ENCODE peak calls at places on chromosomes 7 and 10, in four cellular contexts. R, L, E and D are unnamed samples.

GRCh38 chr10:36720931-36721330 is 404.5 kb upstream of the ANKRD30A start:
- DNase-seq in R (no peak), L (no peak), E (no peak), D (no peak)

GRCh38 chr7:106947244-106947728 is 82.2 kb downstream of the PIK3CG start:
- DNase-seq in R (peak), L (peak), E (peak), D (peak)

GRCh38 chr10:77542860-77543259 is 94.7 kb downstream of the KCNMA1 start:
- DNase-seq in R (no peak), L (no peak), E (no peak), D (no peak)

GRCh38 chr7:85287126-85287825 is 100.4 kb upstream of the SEMA3D start:
- DNase-seq in R (no peak), L (no peak), E (no peak), D (no peak)

GRCh38 chr10:8049874-8050560 is 4.5 kb upstream of the GATA3 start:
- DNase-seq in R (peak), L (no peak), E (no peak), D (no peak)

GRCh38 chr7:48059706-48060105 is 24.4 kb downstream of the C7orf57 start:
- DNase-seq in R (no peak), L (no peak), E (no peak), D (no peak)

GRCh38 chr10:69145329-69145728 is 21.4 kb downstream of the VPS26A start:
- DNase-seq in R (no peak), L (no peak), E (no peak), D (no peak)

GRCh38 chr7:139702313-139702731 is 75.5 kb downstream of the HIPK2 start:
- DNase-seq in R (no peak), L (no peak), E (peak), D (no peak)

GRCh38 chr10:94546058-94546595 is 539 bp downstream of the HELLS start:
- DNase-seq in R (peak), L (peak), E (no peak), D (no peak)

GRCh38 chr10:15200626-15201025 is 32.1 kb upstream of the NMT2 start:
- DNase-seq in R (peak), L (no peak), E (no peak), D (no peak)

GRCh38 chr10:13750299-13751190 is 163.8 kb downstream of the PRPF18 start:
- DNase-seq in R (no peak), L (no peak), E (no peak), D (no peak)

GRCh38 chr7:491958-492713 is 27.5 kb downstream of the PDGFA start:
- DNase-seq in R (no peak), L (no peak), E (no peak), D (no peak)

GRCh38 chr7:157310676-157311185 is 26.1 kb upstream of the DNAJB6 start:
- DNase-seq in R (no peak), L (no peak), E (no peak), D (no peak)

GRCh38 chr7:94907420-94908203 is at the start of gene PPP1R9A:
- DNase-seq in R (peak), L (no peak), E (peak), D (no peak)

GRCh38 chr10:126088144-126088543 is 191.8 kb downstream of the FANK1 start:
- DNase-seq in R (no peak), L (no peak), E (no peak), D (no peak)

GRCh38 chr10:133264455-133264854 is 12.2 kb downstream of the ADAM8 start:
- DNase-seq in R (no peak), L (no peak), E (peak), D (no peak)

GRCh38 chr10:62661143-62661542 is 143.4 kb upstream of the ADO start:
- DNase-seq in R (no peak), L (no peak), E (no peak), D (no peak)

GRCh38 chr10:92699518-92700272 is 9.9 kb downstream of the HHEX start:
- DNase-seq in R (peak), L (peak), E (peak), D (no peak)

GRCh38 chr7:8597565-8597964 is 164.2 kb downstream of the NXPH1 start:
- DNase-seq in R (no peak), L (no peak), E (no peak), D (no peak)

GRCh38 chr7:24864214-24864817 is 107.1 kb upstream of the GSDME start:
- DNase-seq in R (no peak), L (peak), E (no peak), D (no peak)

GRCh38 chr7:2299131-2299829 is 15.0 kb downstream of the SNX8 start:
- DNase-seq in R (no peak), L (no peak), E (no peak), D (no peak)

GRCh38 chr7:127927339-127927679 is 103.9 kb downstream of the LRRC4 start:
- DNase-seq in R (no peak), L (no peak), E (no peak), D (no peak)

GRCh38 chr7:30352169-30352568 is 67.8 kb downstream of the ZNRF2 start:
- DNase-seq in R (no peak), L (no peak), E (no peak), D (no peak)

GRCh38 chr7:113698556-113699220 is 220.1 kb downstream of the PPP1R3A start:
- DNase-seq in R (no peak), L (peak), E (no peak), D (peak)

GRCh38 chr10:24618401-24618800 is 105.3 kb downstream of the ARHGAP21 start:
- DNase-seq in R (no peak), L (no peak), E (no peak), D (no peak)

GRCh38 chr10:27857616-27858015 is 112.0 kb upstream of the MKX start:
- DNase-seq in R (no peak), L (no peak), E (no peak), D (no peak)
- TF ChIP-seq EP300 in R (no peak), L (no peak), E (no peak), D (no peak)

GRCh38 chr10:97596101-97597055 is 6.9 kb downstream of the C10orf62 start:
- DNase-seq in R (peak), L (peak), E (no peak), D (peak)
- TF ChIP-seq POLR2A in R (no peak), L (no peak), E (no peak), D (no peak)

DNA sequence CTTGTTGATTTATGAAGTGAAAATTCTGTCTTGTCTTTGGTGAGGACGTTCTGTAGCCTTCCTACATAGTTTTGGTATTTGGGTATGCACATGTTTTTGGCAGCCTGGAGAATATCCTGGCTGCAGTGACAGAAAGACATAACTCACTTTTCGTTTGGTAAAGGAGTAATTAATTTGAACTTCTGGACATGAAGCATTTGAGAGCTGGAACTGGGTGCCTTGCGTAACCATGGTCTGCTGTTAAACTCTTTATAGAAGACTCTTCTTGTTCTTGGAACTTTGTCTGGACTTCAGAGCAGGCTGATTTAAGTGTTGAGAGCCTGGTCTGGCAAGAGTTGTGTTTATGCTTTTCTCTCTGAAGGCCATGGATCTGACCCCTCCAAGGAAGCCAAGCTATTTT is 231.3 kb downstream of the LRMDA start:
- DNase-seq in R (no peak), L (no peak), E (peak), D (peak)
- TF ChIP-seq EP300 in R (no peak), L (no peak), E (no peak), D (peak)

DNA sequence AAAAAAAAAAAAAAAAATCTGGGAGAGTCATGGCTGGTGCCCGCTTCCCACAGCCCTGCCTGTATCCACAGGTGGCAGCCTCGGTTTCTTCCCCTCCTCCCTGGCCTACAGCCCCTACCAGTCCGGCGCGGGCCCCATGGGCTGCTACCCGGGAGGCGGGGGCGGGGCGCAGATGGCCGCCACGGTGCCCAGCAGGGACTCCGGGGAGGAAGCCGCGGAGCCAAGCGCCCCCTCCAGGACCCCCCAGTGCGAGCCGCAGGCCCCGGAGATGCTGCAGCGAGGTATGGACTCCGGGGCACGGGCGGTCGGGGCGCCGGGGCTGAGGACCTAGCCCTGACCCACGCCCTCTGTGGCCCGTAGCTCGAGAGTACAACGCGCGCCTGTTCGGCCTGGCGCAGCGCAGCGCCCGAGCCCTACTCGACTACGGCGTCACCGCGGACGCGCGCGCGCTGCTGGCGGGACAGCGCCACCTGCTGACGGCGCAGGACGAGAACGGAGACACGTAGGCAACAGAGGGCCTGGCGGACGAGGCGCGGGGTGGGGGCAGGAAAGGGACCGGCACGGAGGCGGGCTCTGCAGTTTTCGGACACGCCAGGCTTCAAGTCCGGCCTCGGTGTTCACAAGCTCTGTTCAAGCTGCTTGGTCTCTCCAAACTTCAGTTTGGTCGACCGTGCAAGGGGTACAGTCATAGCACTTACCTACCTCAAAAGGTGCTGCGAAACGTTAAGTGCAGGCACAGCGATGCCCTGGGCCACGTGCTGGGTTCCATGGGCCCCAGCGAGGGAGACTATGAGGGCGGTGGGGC is 3.9 kb downstream of the NFKB2 start:
- DNase-seq in R (peak), L (peak), E (peak), D (peak)
- TF ChIP-seq POLR2A in R (peak), L (no peak), E (peak), D (peak)

DNA sequence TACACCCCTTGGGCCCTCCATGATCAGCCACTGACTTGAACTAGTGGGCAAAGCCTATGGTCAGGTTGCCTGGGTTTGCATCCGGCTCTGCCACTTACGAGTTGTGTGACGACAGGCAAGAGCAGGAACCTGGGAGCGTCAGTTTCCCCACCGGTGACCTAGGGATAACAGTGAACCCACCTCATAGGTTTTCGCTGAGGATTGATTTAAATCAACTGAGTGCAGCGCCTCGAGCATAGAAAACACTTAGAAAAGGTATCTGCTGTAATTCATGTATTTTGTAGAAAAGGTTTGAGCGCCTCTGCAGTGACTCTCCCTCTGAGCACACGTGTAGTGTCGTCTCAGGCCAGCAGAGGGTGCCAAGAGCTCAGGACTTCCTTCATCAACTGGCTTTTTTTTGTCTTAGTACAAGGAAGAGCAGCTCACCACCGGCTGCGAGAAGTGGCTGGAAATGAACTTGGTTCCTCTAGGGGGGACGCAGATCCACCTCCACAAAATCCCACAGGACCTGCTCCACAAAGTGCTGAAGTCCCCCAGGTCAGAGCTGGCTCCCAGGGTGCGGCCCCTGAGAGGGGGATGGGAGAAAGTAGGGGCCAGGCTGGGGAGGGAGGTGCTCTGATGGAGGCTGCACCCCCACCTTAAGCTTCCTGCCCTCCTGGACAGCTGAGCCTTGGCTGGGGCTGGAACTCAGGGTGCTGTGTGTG is 27.7 kb downstream of the BTBD16 start:
- DNase-seq in R (peak), L (peak), E (peak), D (peak)
- TF ChIP-seq EP300 in R (no peak), L (no peak), E (no peak), D (no peak)

GRCh38 chr7:131040467-131040932 is 287.2 kb upstream of the MKLN1 start:
- DNase-seq in R (peak), L (peak), E (peak), D (peak)
- TF ChIP-seq POLR2A in R (no peak), L (no peak), E (no peak), D (no peak)